ENCODE peak calls at places on chromosomes 16 and 17, in five cellular contexts. One of them, this sample, is unnamed.

GRCh38 chr17:21125862-21126261 is 902 bp upstream of the DHRS7B start:
- DNase-seq in HepG2: no peak
- DNase-seq in heart right ventricle: no peak
- DNase-seq in fibroblast of the aortic adventitia: no peak
- DNase-seq in MCF 10A: no peak
- DNase-seq in this sample: no peak

GRCh38 chr16:56190903-56191806 is at the start of gene GNAO1:
- DNase-seq in HepG2: no peak
- DNase-seq in MCF 10A: peak; percentile 32
- DNase-seq in fibroblast of the aortic adventitia: peak; percentile 33
- DNase-seq in heart right ventricle: peak; percentile 72
- DNase-seq in this sample: peak; percentile 83

GRCh38 chr17:83062818-83063671 is 16.4 kb upstream of the METRNL start:
- DNase-seq in fibroblast of the aortic adventitia: no peak
- DNase-seq in MCF 10A: no peak
- DNase-seq in HepG2: no peak
- DNase-seq in heart right ventricle: peak; percentile 2
- DNase-seq in this sample: no peak

GRCh38 chr17:73045722-73046121 is 46.8 kb downstream of the SLC39A11 start:
- DNase-seq in MCF 10A: no peak
- DNase-seq in fibroblast of the aortic adventitia: no peak
- DNase-seq in heart right ventricle: no peak
- DNase-seq in HepG2: no peak
- DNase-seq in this sample: no peak

GRCh38 chr17:83135692-83136091 is 56.3 kb downstream of the METRNL start:
- DNase-seq in MCF 10A: no peak
- DNase-seq in HepG2: no peak
- DNase-seq in fibroblast of the aortic adventitia: no peak
- DNase-seq in heart right ventricle: no peak
- DNase-seq in this sample: no peak

GRCh38 chr16:16096161-16096857 is 127.0 kb downstream of the ABCC6 start:
- DNase-seq in heart right ventricle: no peak
- DNase-seq in MCF 10A: no peak
- DNase-seq in HepG2: no peak
- DNase-seq in fibroblast of the aortic adventitia: peak; percentile 67
- DNase-seq in this sample: peak; percentile 83

GRCh38 chr16:46976550-46976949 is 3.1 kb upstream of the DNAJA2 start:
- DNase-seq in fibroblast of the aortic adventitia: no peak
- DNase-seq in MCF 10A: peak; percentile 36
- DNase-seq in heart right ventricle: no peak
- DNase-seq in HepG2: peak; percentile 23
- DNase-seq in this sample: no peak

GRCh38 chr17:74822329-74823175 is 37.1 kb downstream of the GRIN2C start:
- DNase-seq in fibroblast of the aortic adventitia: no peak
- DNase-seq in MCF 10A: no peak
- DNase-seq in HepG2: no peak
- DNase-seq in heart right ventricle: peak; percentile 42
- DNase-seq in this sample: no peak

GRCh38 chr17:60630352-60630751 is 30.4 kb downstream of the PPM1D start:
- DNase-seq in HepG2: no peak
- DNase-seq in heart right ventricle: peak; percentile 27
- DNase-seq in fibroblast of the aortic adventitia: peak; percentile 25
- DNase-seq in MCF 10A: no peak
- DNase-seq in this sample: peak; percentile 58

GRCh38 chr17:63306855-63307254 is 139.3 kb downstream of the CYB561 start:
- DNase-seq in fibroblast of the aortic adventitia: no peak
- DNase-seq in heart right ventricle: no peak
- DNase-seq in MCF 10A: no peak
- DNase-seq in HepG2: no peak
- DNase-seq in this sample: no peak

GRCh38 chr17:63305857-63306256 is 140.2 kb downstream of the CYB561 start:
- DNase-seq in HepG2: no peak
- DNase-seq in MCF 10A: no peak
- DNase-seq in heart right ventricle: no peak
- DNase-seq in fibroblast of the aortic adventitia: no peak
- DNase-seq in this sample: no peak

GRCh38 chr17:63309021-63309420 is 137.1 kb downstream of the CYB561 start:
- DNase-seq in heart right ventricle: no peak
- DNase-seq in HepG2: no peak
- DNase-seq in MCF 10A: peak; percentile 10
- DNase-seq in fibroblast of the aortic adventitia: peak; percentile 51
- DNase-seq in this sample: no peak

GRCh38 chr17:63308272-63308671 is 137.8 kb downstream of the CYB561 start:
- DNase-seq in HepG2: no peak
- DNase-seq in MCF 10A: no peak
- DNase-seq in fibroblast of the aortic adventitia: no peak
- DNase-seq in heart right ventricle: no peak
- DNase-seq in this sample: no peak

DNA sequence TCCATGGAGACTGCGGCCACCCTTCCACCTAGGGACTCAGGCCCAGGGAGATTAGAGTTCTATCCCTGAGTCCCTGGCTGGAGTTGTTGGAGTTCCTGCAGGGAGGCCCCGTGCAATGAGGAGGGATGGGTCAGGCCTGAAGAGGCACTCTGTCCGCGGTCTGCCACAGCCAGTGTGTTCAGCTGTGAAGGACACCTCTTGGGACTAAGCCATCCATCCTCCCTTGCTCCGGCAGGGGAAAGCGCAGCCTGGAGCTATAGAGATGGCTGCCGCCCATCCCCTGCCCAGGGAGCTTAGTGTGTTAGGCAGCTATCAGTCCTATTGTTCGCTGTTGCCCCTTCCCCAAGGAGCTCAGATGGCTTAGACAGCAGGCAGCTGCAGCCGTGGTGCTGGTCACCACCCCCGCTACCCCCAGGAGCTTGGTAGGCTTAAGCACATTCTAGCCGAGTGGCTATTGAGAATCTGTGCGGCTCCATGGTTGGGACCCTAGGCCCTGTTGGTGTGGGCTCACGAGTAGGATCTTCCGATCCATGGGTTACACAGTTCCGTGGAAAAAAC is 141.3 kb downstream of the CYB561 start:
- DNase-seq in heart right ventricle: no peak
- DNase-seq in fibroblast of the aortic adventitia: no peak
- DNase-seq in HepG2: no peak
- DNase-seq in MCF 10A: no peak
- DNase-seq in this sample: no peak
- TF ChIP-seq CTCF in heart right ventricle: no peak
- TF ChIP-seq CTCF in fibroblast of the aortic adventitia: no peak
- TF ChIP-seq CTCF in HepG2: no peak
- TF ChIP-seq CTCF in MCF 10A: no peak
- TF ChIP-seq CTCF in this sample: no peak

GRCh38 chr16:13453938-13454553 is 465.9 kb upstream of the ERCC4 start:
- DNase-seq in fibroblast of the aortic adventitia: no peak
- DNase-seq in HepG2: peak; percentile 38
- DNase-seq in MCF 10A: peak; percentile 58
- DNase-seq in heart right ventricle: no peak
- DNase-seq in this sample: no peak
- TF ChIP-seq CTCF in fibroblast of the aortic adventitia: no peak
- TF ChIP-seq CTCF in HepG2: peak; percentile 83
- TF ChIP-seq CTCF in MCF 10A: peak; percentile 62
- TF ChIP-seq CTCF in heart right ventricle: peak; percentile 42
- TF ChIP-seq CTCF in this sample: no peak

GRCh38 chr17:70344356-70345060 is 175.2 kb downstream of the KCNJ2 start:
- DNase-seq in MCF 10A: peak; percentile 25
- DNase-seq in HepG2: no peak
- DNase-seq in fibroblast of the aortic adventitia: peak; percentile 18
- DNase-seq in heart right ventricle: no peak
- DNase-seq in this sample: no peak

GRCh38 chr17:70343134-70343533 is 173.8 kb downstream of the KCNJ2 start:
- DNase-seq in MCF 10A: no peak
- DNase-seq in fibroblast of the aortic adventitia: no peak
- DNase-seq in heart right ventricle: no peak
- DNase-seq in HepG2: no peak
- DNase-seq in this sample: no peak

GRCh38 chr17:70336411-70336810 is 167.1 kb downstream of the KCNJ2 start:
- DNase-seq in fibroblast of the aortic adventitia: no peak
- DNase-seq in HepG2: no peak
- DNase-seq in heart right ventricle: no peak
- DNase-seq in MCF 10A: no peak
- DNase-seq in this sample: no peak

GRCh38 chr17:70338946-70339354 is 169.6 kb downstream of the KCNJ2 start:
- DNase-seq in HepG2: no peak
- DNase-seq in heart right ventricle: no peak
- DNase-seq in MCF 10A: no peak
- DNase-seq in fibroblast of the aortic adventitia: no peak
- DNase-seq in this sample: no peak
- TF ChIP-seq CTCF in HepG2: no peak
- TF ChIP-seq CTCF in heart right ventricle: no peak
- TF ChIP-seq CTCF in MCF 10A: no peak
- TF ChIP-seq CTCF in fibroblast of the aortic adventitia: no peak
- TF ChIP-seq CTCF in this sample: no peak

GRCh38 chr16:67013823-67014640 is 14.9 kb upstream of the CBFB start:
- DNase-seq in HepG2: peak; percentile 46
- DNase-seq in fibroblast of the aortic adventitia: peak; percentile 68
- DNase-seq in MCF 10A: peak; percentile 44
- DNase-seq in heart right ventricle: peak; percentile 84
- DNase-seq in this sample: peak; percentile 95
- TF ChIP-seq CTCF in HepG2: peak; percentile 48
- TF ChIP-seq CTCF in fibroblast of the aortic adventitia: peak; percentile 5
- TF ChIP-seq CTCF in MCF 10A: no peak
- TF ChIP-seq CTCF in heart right ventricle: peak; percentile 37
- TF ChIP-seq CTCF in this sample: no peak

GRCh38 chr16:77781091-77781490 is 7.3 kb upstream of the VAT1L start:
- DNase-seq in heart right ventricle: no peak
- DNase-seq in HepG2: no peak
- DNase-seq in fibroblast of the aortic adventitia: no peak
- DNase-seq in MCF 10A: no peak
- DNase-seq in this sample: no peak

GRCh38 chr16:77784441-77785356 is 3.7 kb upstream of the VAT1L start:
- DNase-seq in MCF 10A: peak; percentile 26
- DNase-seq in heart right ventricle: no peak
- DNase-seq in HepG2: no peak
- DNase-seq in fibroblast of the aortic adventitia: peak; percentile 21
- DNase-seq in this sample: no peak

GRCh38 chr16:77780378-77780837 is 8.0 kb upstream of the VAT1L start:
- DNase-seq in HepG2: peak; percentile 46
- DNase-seq in MCF 10A: peak; percentile 78
- DNase-seq in fibroblast of the aortic adventitia: peak; percentile 90
- DNase-seq in heart right ventricle: no peak
- DNase-seq in this sample: no peak

GRCh38 chr16:77785365-77785764 is 3.0 kb upstream of the VAT1L start:
- DNase-seq in HepG2: no peak
- DNase-seq in heart right ventricle: no peak
- DNase-seq in fibroblast of the aortic adventitia: no peak
- DNase-seq in MCF 10A: no peak
- DNase-seq in this sample: no peak

DNA sequence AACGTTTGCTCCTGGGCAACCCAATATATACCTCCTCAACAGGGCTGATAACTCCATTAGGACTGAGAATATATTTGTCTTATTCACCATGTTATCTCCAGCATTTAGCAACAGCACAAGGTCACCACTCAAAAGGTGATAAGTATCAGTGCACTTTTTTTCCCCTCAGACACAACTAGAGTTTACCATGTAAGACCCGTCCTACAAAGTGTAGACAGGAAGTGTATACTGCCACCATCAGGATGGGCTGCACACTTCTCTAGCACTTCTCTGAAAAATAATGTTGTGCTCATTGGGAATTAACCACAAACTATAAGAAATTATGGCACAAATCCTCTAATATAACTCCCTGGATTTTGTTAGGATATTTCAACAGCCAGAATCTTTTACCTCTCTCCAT is 5.7 kb upstream of the VAT1L start:
- DNase-seq in MCF 10A: peak; percentile 41
- DNase-seq in fibroblast of the aortic adventitia: peak; percentile 33
- DNase-seq in HepG2: peak; percentile 49
- DNase-seq in heart right ventricle: no peak
- DNase-seq in this sample: no peak
- TF ChIP-seq CTCF in MCF 10A: peak; percentile 26
- TF ChIP-seq CTCF in fibroblast of the aortic adventitia: peak; percentile 44
- TF ChIP-seq CTCF in HepG2: peak; percentile 81
- TF ChIP-seq CTCF in heart right ventricle: peak; percentile 23
- TF ChIP-seq CTCF in this sample: no peak

GRCh38 chr16:27229891-27230470 is 26.7 kb downstream of the KDM8 start:
- DNase-seq in HepG2: no peak
- DNase-seq in fibroblast of the aortic adventitia: no peak
- DNase-seq in MCF 10A: no peak
- DNase-seq in heart right ventricle: no peak
- DNase-seq in this sample: no peak

GRCh38 chr16:27228621-27229501 is 25.5 kb downstream of the KDM8 start:
- DNase-seq in HepG2: no peak
- DNase-seq in fibroblast of the aortic adventitia: no peak
- DNase-seq in heart right ventricle: peak; percentile 73
- DNase-seq in MCF 10A: no peak
- DNase-seq in this sample: no peak

GRCh38 chr16:27231692-27232060 is 28.4 kb downstream of the KDM8 start:
- DNase-seq in HepG2: no peak
- DNase-seq in heart right ventricle: no peak
- DNase-seq in MCF 10A: no peak
- DNase-seq in fibroblast of the aortic adventitia: no peak
- DNase-seq in this sample: no peak

GRCh38 chr16:27232061-27232841 is 28.9 kb downstream of the KDM8 start:
- DNase-seq in heart right ventricle: no peak
- DNase-seq in HepG2: no peak
- DNase-seq in MCF 10A: no peak
- DNase-seq in fibroblast of the aortic adventitia: no peak
- DNase-seq in this sample: no peak

DNA sequence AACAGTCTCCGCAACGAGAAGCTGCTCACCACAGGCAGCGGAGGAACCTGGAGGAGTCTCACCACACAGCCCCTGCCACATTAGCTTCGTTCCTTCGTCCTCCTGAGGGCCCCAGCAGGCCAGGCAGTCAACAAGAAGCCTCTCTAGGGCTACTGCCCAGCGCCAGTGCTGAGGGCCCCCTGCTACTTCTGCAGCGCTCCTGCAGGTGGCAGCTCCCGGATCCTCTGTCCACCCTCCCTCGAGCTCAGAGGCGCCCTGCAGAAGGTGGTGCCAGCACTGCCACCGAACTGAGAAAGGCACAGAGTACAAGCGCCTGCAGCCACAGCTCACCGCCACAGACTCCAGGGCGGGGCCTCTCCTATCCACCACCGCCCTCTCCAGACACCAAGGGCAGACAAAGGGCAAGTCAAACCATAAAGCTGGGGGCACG is 27.3 kb downstream of the KDM8 start:
- DNase-seq in heart right ventricle: no peak
- DNase-seq in HepG2: no peak
- DNase-seq in fibroblast of the aortic adventitia: no peak
- DNase-seq in MCF 10A: no peak
- DNase-seq in this sample: no peak
- TF ChIP-seq CTCF in heart right ventricle: no peak
- TF ChIP-seq CTCF in HepG2: no peak
- TF ChIP-seq CTCF in fibroblast of the aortic adventitia: no peak
- TF ChIP-seq CTCF in MCF 10A: no peak
- TF ChIP-seq CTCF in this sample: no peak